ENCODE peak calls at places on chromosomes 3 and 15, in eight cellular contexts. D, A, P, G, Y, R, V and O are unnamed samples. For H3K4me1, the result is how much of the 10 kb centered on the place peaks cover.

GRCh38 chr3:125128861-125129501 is 73.2 kb upstream of the HEG1 start:
- DNase-seq in D (peak), A (no peak), P (no peak), G (no peak), Y (no peak), R (no peak), V (peak), O (no peak)

GRCh38 chr3:140397847-140398246 is 280.0 kb upstream of the TRIM42 start:
- DNase-seq in D (no peak), A (no peak), P (no peak), G (no peak), Y (no peak), R (no peak), V (no peak), O (no peak)

GRCh38 chr3:53709256-53709655 is 137.0 kb downstream of the CHDH start:
- DNase-seq in D (no peak), A (no peak), P (no peak), G (no peak), Y (no peak), R (no peak), V (no peak), O (no peak)

GRCh38 chr3:186060222-186060621 is 48.7 kb downstream of the ETV5 start:
- DNase-seq in D (no peak), A (no peak), P (no peak), G (no peak), Y (no peak), R (no peak), V (no peak), O (no peak)

GRCh38 chr3:125443923-125444322 is 68.8 kb upstream of the ZNF148 start:
- DNase-seq in D (no peak), A (no peak), P (no peak), G (no peak), Y (no peak), R (no peak), V (no peak), O (no peak)

GRCh38 chr3:46085421-46086082 is 58.3 kb upstream of the XCR1 start:
- DNase-seq in D (no peak), A (no peak), P (no peak), G (no peak), Y (no peak), R (no peak), V (no peak), O (no peak)

GRCh38 chr3:28786446-28786845 is 437.8 kb upstream of the AZI2 start:
- DNase-seq in D (no peak), A (no peak), P (no peak), G (no peak), Y (no peak), R (no peak), V (peak), O (no peak)

GRCh38 chr15:99016680-99017321 is 9.2 kb upstream of the PGPEP1L start:
- DNase-seq in D (no peak), A (peak), P (no peak), G (no peak), Y (no peak), R (no peak), V (peak), O (no peak)

GRCh38 chr3:106512846-106513245 is 644.0 kb upstream of the CBLB start:
- DNase-seq in D (no peak), A (no peak), P (no peak), G (no peak), Y (no peak), R (no peak), V (no peak), O (no peak)

GRCh38 chr15:76994001-76994400 is 925 bp upstream of the PSTPIP1 start:
- DNase-seq in D (peak), A (peak), P (no peak), G (peak), Y (no peak), R (peak), V (no peak), O (peak)

GRCh38 chr3:115248274-115248673 is 101.2 kb upstream of the ZBTB20 start:
- DNase-seq in D (no peak), A (no peak), P (no peak), G (no peak), Y (no peak), R (no peak), V (no peak), O (no peak)

GRCh38 chr3:108178676-108179075 is 43.5 kb downstream of the IFT57 start:
- DNase-seq in D (no peak), A (no peak), P (no peak), G (no peak), Y (no peak), R (no peak), V (no peak), O (no peak)

GRCh38 chr3:23548706-23549105 is 257.0 kb upstream of the UBE2E1 start:
- DNase-seq in D (no peak), A (no peak), P (no peak), G (no peak), Y (no peak), R (no peak), V (no peak), O (no peak)

GRCh38 chr15:62901916-62902554 is 140.5 kb upstream of the TPM1 start:
- DNase-seq in D (no peak), A (no peak), P (no peak), G (no peak), Y (no peak), R (no peak), V (peak), O (no peak)

GRCh38 chr3:136075218-136075808 is 109.8 kb downstream of the PPP2R3A start:
- DNase-seq in D (no peak), A (peak), P (peak), G (peak), Y (peak), R (peak), V (peak), O (peak)

GRCh38 chr3:23159929-23160328 is 43.2 kb upstream of the UBE2E2 start:
- DNase-seq in D (no peak), A (no peak), P (no peak), G (no peak), Y (no peak), R (no peak), V (no peak), O (no peak)

GRCh38 chr3:136817448-136817847 is 1.5 kb upstream of the SLC35G2 start:
- DNase-seq in D (no peak), A (no peak), P (no peak), G (no peak), Y (no peak), R (no peak), V (no peak), O (no peak)

GRCh38 chr3:11212784-11213183 is 58.5 kb downstream of the HRH1 start:
- DNase-seq in D (no peak), A (no peak), P (no peak), G (no peak), Y (no peak), R (no peak), V (peak), O (no peak)

GRCh38 chr15:59830873-59831272 is 141.8 kb upstream of the BNIP2 start:
- DNase-seq in D (no peak), A (no peak), P (no peak), G (no peak), Y (no peak), R (no peak), V (no peak), O (no peak)

GRCh38 chr3:134938024-134938525 is 143.0 kb downstream of the EPHB1 start:
- DNase-seq in D (no peak), A (no peak), P (no peak), G (no peak), Y (no peak), R (no peak), V (peak), O (no peak)

GRCh38 chr3:13136426-13136825 is 63.2 kb upstream of the IQSEC1 start:
- DNase-seq in D (peak), A (no peak), P (no peak), G (no peak), Y (no peak), R (peak), V (no peak), O (no peak)

GRCh38 chr3:179797192-179797591 is 144.4 kb downstream of the USP13 start:
- DNase-seq in D (no peak), A (no peak), P (no peak), G (no peak), Y (no peak), R (no peak), V (no peak), O (no peak)

GRCh38 chr3:11323827-11324226 is 51.6 kb downstream of the ATG7 start:
- DNase-seq in D (no peak), A (no peak), P (no peak), G (no peak), Y (no peak), R (no peak), V (no peak), O (no peak)

GRCh38 chr15:49855917-49856637 is 235.2 kb downstream of the DTWD1 start:
- DNase-seq in D (no peak), A (no peak), P (no peak), G (no peak), Y (peak), R (no peak), V (no peak), O (no peak)

GRCh38 chr15:35657679-35658201 is 111.8 kb upstream of the DPH6 start:
- DNase-seq in D (no peak), A (no peak), P (no peak), G (no peak), Y (no peak), R (no peak), V (no peak), O (no peak)

GRCh38 chr3:183533410-183534132 is 21.9 kb downstream of the KLHL6 start:
- DNase-seq in D (peak), A (no peak), P (no peak), G (no peak), Y (no peak), R (peak), V (no peak), O (no peak)

GRCh38 chr3:197124713-197125112 is 95.1 kb upstream of the MELTF start:
- DNase-seq in D (no peak), A (no peak), P (no peak), G (no peak), Y (no peak), R (no peak), V (no peak), O (no peak)

GRCh38 chr3:148223266-148223665 is 474.4 kb upstream of the AGTR1 start:
- DNase-seq in D (no peak), A (no peak), P (no peak), G (no peak), Y (no peak), R (no peak), V (no peak), O (no peak)

GRCh38 chr3:17038141-17038540 is 153.4 kb downstream of the PLCL2 start:
- DNase-seq in D (no peak), A (no peak), P (no peak), G (no peak), Y (no peak), R (no peak), V (no peak), O (no peak)

GRCh38 chr3:79521221-79521848 is 246.5 kb downstream of the ROBO1 start:
- DNase-seq in D (no peak), A (no peak), P (no peak), G (no peak), Y (no peak), R (no peak), V (peak), O (no peak)

GRCh38 chr3:159882784-159883779 is 105.6 kb upstream of the IL12A start:
- DNase-seq in D (no peak), A (no peak), P (no peak), G (no peak), Y (no peak), R (no peak), V (peak), O (no peak)

GRCh38 chr15:87740655-87741344 is 515.7 kb downstream of the NTRK3 start:
- DNase-seq in D (no peak), A (no peak), P (no peak), G (no peak), Y (no peak), R (no peak), V (no peak), O (no peak)

GRCh38 chr15:64893481-64894394 is 18.0 kb upstream of the ANKDD1A start:
- DNase-seq in D (peak), A (peak), P (peak), G (peak), Y (peak), R (peak), V (peak), O (peak)

GRCh38 chr15:22863356-22863755 is 24.9 kb downstream of the NIPA2 start:
- DNase-seq in D (no peak), A (no peak), P (no peak), G (no peak), Y (peak), R (no peak), V (no peak), O (no peak)

GRCh38 chr15:22855791-22856190 is 17.3 kb downstream of the NIPA2 start:
- DNase-seq in D (no peak), A (no peak), P (no peak), G (no peak), Y (no peak), R (no peak), V (peak), O (no peak)

GRCh38 chr15:22866066-22866465 is 27.6 kb downstream of the NIPA2 start:
- DNase-seq in D (no peak), A (no peak), P (no peak), G (no peak), Y (no peak), R (no peak), V (no peak), O (no peak)

DNA sequence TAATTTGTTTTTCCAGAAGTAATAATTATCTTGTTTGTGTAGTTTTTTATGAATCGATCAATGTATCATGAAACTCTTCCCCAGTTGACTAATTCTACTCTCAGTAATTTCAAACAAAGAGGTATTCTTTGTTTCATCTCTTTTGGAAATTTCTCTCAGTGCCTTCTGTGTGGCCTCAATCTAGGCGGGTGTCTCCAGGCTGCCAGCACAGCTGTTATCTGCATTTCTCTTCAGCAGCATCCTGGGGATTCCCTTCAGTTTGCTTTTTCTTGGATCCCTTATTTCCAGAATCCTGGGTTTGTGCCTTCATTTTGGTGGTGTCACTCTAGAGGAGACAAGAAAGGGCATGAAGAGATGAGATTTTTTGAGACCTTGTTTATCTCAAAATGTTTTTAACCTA is 22.7 kb downstream of the NIPA2 start:
- DNase-seq in D (no peak), A (no peak), P (no peak), G (no peak), Y (no peak), R (no peak), V (no peak), O (no peak)
- H3K4me1 ChIP-seq in D (under half), A (under half), P (under half), G (under half), Y (under half), R (under half), V (under half), O (under half)

GRCh38 chr15:89115547-89115946 is 27.3 kb downstream of the ABHD2 start:
- DNase-seq in D (no peak), A (no peak), P (peak), G (no peak), Y (no peak), R (peak), V (no peak), O (no peak)

GRCh38 chr15:89119489-89120478 is 31.5 kb downstream of the ABHD2 start:
- DNase-seq in D (no peak), A (no peak), P (no peak), G (no peak), Y (no peak), R (no peak), V (no peak), O (no peak)

GRCh38 chr15:89118481-89118989 is 30.3 kb downstream of the ABHD2 start:
- DNase-seq in D (no peak), A (no peak), P (no peak), G (no peak), Y (no peak), R (no peak), V (no peak), O (no peak)

GRCh38 chr15:89116404-89116803 is 28.1 kb downstream of the ABHD2 start:
- DNase-seq in D (no peak), A (no peak), P (no peak), G (no peak), Y (no peak), R (no peak), V (no peak), O (no peak)

GRCh38 chr15:89117790-89118189 is 29.5 kb downstream of the ABHD2 start:
- DNase-seq in D (no peak), A (no peak), P (no peak), G (no peak), Y (no peak), R (no peak), V (no peak), O (no peak)
- H3K4me1 ChIP-seq in D (half or more), A (half or more), P (under half), G (under half), Y (under half), R (half or more), V (under half), O (under half)

GRCh38 chr15:38373016-38373415 is 80.9 kb upstream of the FAM98B start:
- DNase-seq in D (no peak), A (no peak), P (no peak), G (no peak), Y (no peak), R (no peak), V (peak), O (no peak)

GRCh38 chr15:38370079-38370478 is 83.8 kb upstream of the FAM98B start:
- DNase-seq in D (no peak), A (no peak), P (no peak), G (no peak), Y (no peak), R (no peak), V (peak), O (no peak)

GRCh38 chr15:38377547-38378161 is 76.3 kb upstream of the FAM98B start:
- DNase-seq in D (no peak), A (no peak), P (no peak), G (no peak), Y (no peak), R (no peak), V (no peak), O (no peak)

GRCh38 chr15:38374477-38374876 is 79.5 kb upstream of the FAM98B start:
- DNase-seq in D (no peak), A (no peak), P (no peak), G (no peak), Y (no peak), R (no peak), V (no peak), O (no peak)

GRCh38 chr15:38374024-38374423 is 79.9 kb upstream of the FAM98B start:
- DNase-seq in D (no peak), A (no peak), P (no peak), G (no peak), Y (no peak), R (no peak), V (no peak), O (no peak)
- H3K4me1 ChIP-seq in D (under half), A (under half), P (under half), G (under half), Y (under half), R (under half), V (under half), O (under half)

GRCh38 chr3:168141405-168141993 is 45.8 kb upstream of the GOLIM4 start:
- DNase-seq in D (no peak), A (no peak), P (no peak), G (no peak), Y (no peak), R (no peak), V (peak), O (no peak)

GRCh38 chr3:168134931-168135330 is 39.2 kb upstream of the GOLIM4 start:
- DNase-seq in D (no peak), A (no peak), P (no peak), G (no peak), Y (no peak), R (no peak), V (no peak), O (no peak)

GRCh38 chr3:168139947-168140346 is 44.2 kb upstream of the GOLIM4 start:
- DNase-seq in D (no peak), A (no peak), P (no peak), G (no peak), Y (no peak), R (no peak), V (no peak), O (no peak)
- H3K4me1 ChIP-seq in D (under half), A (under half), P (under half), G (under half), Y (under half), R (under half), V (under half), O (under half)

DNA sequence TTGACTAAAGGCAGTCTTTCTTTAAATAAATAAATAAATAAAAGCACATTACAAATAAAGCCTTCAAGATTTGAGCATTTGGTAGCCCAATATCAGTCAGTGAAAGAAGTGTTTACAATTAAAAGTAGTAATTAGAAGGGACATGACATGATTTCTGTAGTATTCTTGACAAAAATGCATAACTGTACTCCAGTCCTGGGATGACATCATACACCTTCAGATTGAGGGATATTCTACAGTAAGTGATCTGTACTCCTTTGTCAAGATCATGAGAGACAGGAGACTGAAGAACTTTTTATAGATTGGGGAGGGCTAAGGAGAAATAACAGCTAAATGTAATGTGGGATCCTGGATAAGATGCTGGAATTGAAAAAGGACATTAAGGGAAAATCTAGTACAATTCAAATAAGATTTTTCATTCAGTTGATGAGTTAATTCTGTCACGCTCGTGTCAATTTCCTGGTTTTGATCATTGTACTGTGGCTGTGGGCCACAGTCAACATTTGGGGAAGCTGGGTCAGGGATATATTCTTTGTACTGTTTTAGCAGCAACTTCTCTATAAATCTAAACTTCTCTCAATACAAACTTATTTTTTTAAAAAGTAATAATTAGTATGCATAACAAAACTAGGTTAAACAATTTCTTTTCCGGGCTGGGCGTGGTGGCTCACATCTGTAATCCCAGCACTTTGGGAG is 314.8 kb downstream of the PTPRG start:
- DNase-seq in D (no peak), A (no peak), P (no peak), G (no peak), Y (no peak), R (no peak), V (no peak), O (no peak)
- H3K4me1 ChIP-seq in D (under half), A (under half), P (under half), G (under half), Y (under half), R (under half), V (under half), O (under half)

DNA sequence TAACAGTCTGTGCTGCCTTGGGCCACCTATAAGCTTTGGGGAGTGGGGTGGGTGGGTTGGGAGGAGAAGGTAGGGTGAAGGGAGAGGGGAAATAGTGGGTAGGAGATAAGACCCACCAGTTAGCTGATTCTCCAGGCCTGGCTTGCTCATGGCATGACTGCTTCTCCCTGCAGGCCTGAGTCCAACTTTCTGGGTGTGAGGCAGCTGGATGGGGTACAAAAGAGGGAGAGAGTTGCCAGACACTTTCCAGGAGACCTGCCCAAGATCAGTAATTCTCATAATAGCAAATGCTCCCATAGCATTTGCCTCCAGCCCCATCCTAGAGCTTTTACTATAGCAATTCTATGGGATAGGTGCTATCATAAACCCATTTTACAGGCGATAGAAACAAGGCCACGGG is 7.7 kb downstream of the CGNL1 start:
- DNase-seq in D (no peak), A (no peak), P (no peak), G (no peak), Y (peak), R (no peak), V (no peak), O (no peak)
- H3K4me1 ChIP-seq in D (half or more), A (under half), P (under half), G (under half), Y (half or more), R (under half), V (under half), O (under half)